ENCODE peak calls at places on chromosomes 12 and 14, in seven cellular contexts. A is aorta, E is GM23338, B is lower lobe of right lung, G is body of pancreas, F is small intestine, I is HCT116. Y is an unnamed sample. For H3K4me1, the result is how much of the 10 kb centered on the place peaks cover.

GRCh38 chr14:61695695-61696527 is 598 bp downstream of the HIF1A start:
- DNase-seq in G (peak), E (peak), B (peak), A (peak), F (peak), I (no peak), Y (peak)

GRCh38 chr14:100106260-100106659 is 41.0 kb downstream of the EVL start:
- DNase-seq in F (no peak), A (no peak), G (no peak), B (peak), I (no peak), E (no peak), Y (peak)

GRCh38 chr14:61476737-61477410 is 155.5 kb downstream of the PRKCH start:
- DNase-seq in F (peak), E (no peak), A (no peak), B (no peak), I (no peak), G (no peak), Y (no peak)

GRCh38 chr14:68774771-68775613 is 17.9 kb downstream of the ZFP36L1 start:
- DNase-seq in F (no peak), E (no peak), I (no peak), G (no peak), B (no peak), A (peak), Y (no peak)

GRCh38 chr14:22112004-22112403 is 438.4 kb upstream of the OR4E1 start:
- DNase-seq in A (no peak), F (peak), G (no peak), E (peak), I (no peak), B (no peak), Y (no peak)

GRCh38 chr12:27220057-27220987 is 23.8 kb upstream of the STK38L start:
- DNase-seq in B (no peak), E (no peak), I (no peak), F (no peak), A (no peak), G (no peak), Y (no peak)

GRCh38 chr12:109847166-109847700 is 14.0 kb upstream of the TRPV4 start:
- DNase-seq in B (no peak), F (peak), A (no peak), I (no peak), E (no peak), G (no peak), Y (no peak)

GRCh38 chr14:61973981-61974380 is 211.8 kb downstream of the SNAPC1 start:
- DNase-seq in E (no peak), I (no peak), F (no peak), A (no peak), G (no peak), B (no peak), Y (no peak)

GRCh38 chr12:119227292-119227691 is 48.6 kb downstream of the HSPB8 start:
- DNase-seq in A (no peak), I (no peak), F (no peak), E (no peak), B (no peak), G (no peak), Y (no peak)

GRCh38 chr12:64883264-64884163 is 59.1 kb downstream of the TBC1D30 start:
- DNase-seq in F (no peak), I (no peak), A (no peak), B (no peak), G (no peak), E (peak), Y (no peak)

GRCh38 chr14:75280448-75280830 is 1.8 kb downstream of the FOS start:
- DNase-seq in B (no peak), E (no peak), F (no peak), G (peak), I (no peak), A (no peak), Y (no peak)

GRCh38 chr12:108037960-108038359 is 91.1 kb upstream of the WSCD2 start:
- DNase-seq in F (no peak), E (no peak), B (no peak), A (no peak), I (no peak), G (no peak), Y (no peak)

GRCh38 chr12:98699568-98699967 is 54.5 kb downstream of the APAF1 start:
- DNase-seq in G (no peak), B (no peak), I (no peak), A (no peak), E (no peak), F (no peak), Y (no peak)

GRCh38 chr12:71838661-71839060 is 898 bp upstream of the TBC1D15 start:
- DNase-seq in B (no peak), E (no peak), F (peak), A (no peak), I (no peak), G (no peak), Y (no peak)

GRCh38 chr12:38892976-38893375 is 12.4 kb downstream of the CPNE8 start:
- DNase-seq in F (no peak), I (no peak), G (no peak), B (no peak), E (no peak), A (no peak), Y (no peak)

GRCh38 chr12:92466391-92467305 is 236.1 kb upstream of the PLEKHG7 start:
- DNase-seq in F (no peak), A (no peak), I (no peak), G (peak), E (peak), B (no peak), Y (no peak)

GRCh38 chr12:65205886-65206285 is 36.5 kb downstream of the LEMD3 start:
- DNase-seq in F (no peak), I (no peak), G (no peak), B (no peak), A (no peak), E (no peak), Y (no peak)

GRCh38 chr12:54489857-54490256 is 7.7 kb upstream of the NCKAP1L start:
- DNase-seq in F (no peak), G (no peak), A (no peak), B (no peak), E (no peak), I (no peak), Y (no peak)

GRCh38 chr14:77077040-77077439 is 21.0 kb upstream of the CIPC start:
- DNase-seq in I (no peak), F (no peak), A (no peak), B (no peak), G (no peak), E (no peak), Y (no peak)

GRCh38 chr14:68084256-68084655 is 264.7 kb downstream of the RAD51B start:
- DNase-seq in B (no peak), F (no peak), G (no peak), A (no peak), E (no peak), I (no peak), Y (no peak)

GRCh38 chr14:84343637-84344036 is 1186.3 kb upstream of the FLRT2 start:
- DNase-seq in I (no peak), G (no peak), B (no peak), F (no peak), E (no peak), A (no peak), Y (no peak)

GRCh38 chr12:16568873-16569272 is 37.1 kb downstream of the LMO3 start:
- DNase-seq in G (no peak), A (no peak), F (no peak), B (no peak), I (no peak), E (no peak), Y (no peak)

GRCh38 chr14:33564774-33565630 is 385.9 kb downstream of the EGLN3 start:
- DNase-seq in I (no peak), F (no peak), A (no peak), B (no peak), E (peak), G (peak), Y (no peak)

GRCh38 chr12:129607293-129607692 is 296.5 kb downstream of the TMEM132D start:
- DNase-seq in F (no peak), G (no peak), E (peak), A (no peak), B (no peak), I (no peak), Y (no peak)

GRCh38 chr14:63418020-63418419 is 99.3 kb upstream of the GPHB5 start:
- DNase-seq in I (no peak), E (no peak), B (no peak), G (no peak), A (no peak), F (no peak), Y (no peak)

GRCh38 chr12:56021882-56022497 is 1.1 kb downstream of the IKZF4 start:
- DNase-seq in B (no peak), A (no peak), I (no peak), E (no peak), F (no peak), G (no peak), Y (no peak)

GRCh38 chr14:46008348-46008747 is 643.2 kb downstream of the RPL10L start:
- DNase-seq in I (no peak), E (no peak), A (no peak), G (no peak), F (no peak), B (no peak), Y (no peak)

GRCh38 chr12:124390442-124391116 is 95.7 kb downstream of the RFLNA start:
- DNase-seq in E (no peak), G (no peak), A (peak), I (peak), F (peak), B (peak), Y (peak)

GRCh38 chr12:85821759-85822158 is 14.4 kb downstream of the RASSF9 start:
- DNase-seq in A (no peak), I (no peak), E (no peak), G (no peak), F (peak), B (no peak), Y (no peak)

GRCh38 chr14:89771251-89771650 is 183.3 kb downstream of the EFCAB11 start:
- DNase-seq in A (no peak), G (no peak), E (no peak), B (no peak), F (no peak), I (no peak), Y (no peak)

GRCh38 chr12:69897744-69898143 is 72.7 kb downstream of the MYRFL start:
- DNase-seq in E (peak), G (peak), I (no peak), A (no peak), F (no peak), B (no peak), Y (no peak)

GRCh38 chr12:116454950-116455447 is 104.2 kb upstream of the MAP1LC3B2 start:
- DNase-seq in F (no peak), B (no peak), I (peak), G (no peak), E (no peak), A (no peak), Y (peak)

GRCh38 chr14:56608682-56609081 is 29.1 kb downstream of the TMEM260 start:
- DNase-seq in F (no peak), I (peak), G (no peak), A (no peak), E (no peak), B (no peak), Y (no peak)

GRCh38 chr14:103188691-103189480 is 65.6 kb downstream of the TNFAIP2 start:
- DNase-seq in G (peak), E (peak), I (no peak), F (peak), A (no peak), B (peak), Y (peak)

GRCh38 chr14:52377940-52378339 is 63.8 kb downstream of the PTGER2 start:
- DNase-seq in B (no peak), F (no peak), A (no peak), I (no peak), G (no peak), E (peak), Y (no peak)
- H3K4me1 ChIP-seq in B (under half), F (under half), A (under half), I (under half), G (under half), E (under half), Y (under half)

DNA sequence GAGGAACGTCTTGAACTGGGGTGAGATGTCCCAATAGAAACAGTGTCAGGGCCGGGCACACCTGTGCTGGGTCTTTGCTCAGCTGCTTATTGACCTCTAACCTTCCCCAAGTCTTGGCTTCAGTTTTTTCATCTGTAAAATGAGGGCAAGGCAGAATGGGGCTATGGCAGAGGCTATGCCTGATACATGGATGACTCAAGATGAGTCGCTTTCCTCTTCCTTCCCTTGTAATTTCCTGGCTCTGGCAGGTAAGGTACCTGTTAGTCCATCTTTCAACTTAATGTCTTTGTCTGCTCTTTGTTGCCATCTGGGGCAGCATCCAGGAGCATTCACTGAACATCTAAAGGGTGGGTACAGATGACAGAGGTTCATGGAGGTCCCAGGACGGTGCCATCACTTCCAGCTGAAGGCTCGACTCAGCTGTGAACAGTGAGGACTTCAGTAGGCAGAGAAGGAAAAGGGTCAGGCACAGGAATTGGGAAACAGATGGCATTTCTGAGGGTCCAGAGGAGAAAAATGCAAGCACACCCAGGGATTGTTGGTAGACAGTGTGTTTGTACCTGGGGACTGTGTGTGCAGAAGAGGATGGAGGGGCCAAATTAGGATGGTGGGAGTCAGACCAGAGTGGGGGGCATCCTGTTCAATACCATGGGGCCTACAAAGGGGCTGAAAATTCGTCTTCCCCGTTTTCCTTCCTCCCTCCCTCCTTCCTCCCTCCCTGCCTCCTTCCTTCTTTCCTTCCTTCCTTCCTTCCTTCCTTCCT is 268.3 kb downstream of the VRK1 start:
- DNase-seq in E (no peak), I (peak), G (no peak), F (no peak), B (no peak), A (no peak), Y (no peak)
- H3K4me1 ChIP-seq in E (under half), I (under half), G (under half), F (under half), B (under half), A (under half), Y (under half)

GRCh38 chr12:11092128-11092527 is at the start of gene TAS2R43:
- DNase-seq in F (no peak), B (no peak), G (no peak), A (no peak), E (no peak), I (no peak), Y (no peak)
- H3K4me1 ChIP-seq in F (under half), B (under half), G (under half), A (under half), E (under half), I (under half), Y (under half)

GRCh38 chr14:93330609-93331000 is 2.2 kb downstream of the BTBD7 start:
- DNase-seq in A (no peak), I (no peak), E (no peak), F (no peak), B (no peak), G (no peak), Y (no peak)
- H3K4me1 ChIP-seq in A (under half), I (under half), E (under half), F (under half), B (under half), G (under half), Y (under half)

DNA sequence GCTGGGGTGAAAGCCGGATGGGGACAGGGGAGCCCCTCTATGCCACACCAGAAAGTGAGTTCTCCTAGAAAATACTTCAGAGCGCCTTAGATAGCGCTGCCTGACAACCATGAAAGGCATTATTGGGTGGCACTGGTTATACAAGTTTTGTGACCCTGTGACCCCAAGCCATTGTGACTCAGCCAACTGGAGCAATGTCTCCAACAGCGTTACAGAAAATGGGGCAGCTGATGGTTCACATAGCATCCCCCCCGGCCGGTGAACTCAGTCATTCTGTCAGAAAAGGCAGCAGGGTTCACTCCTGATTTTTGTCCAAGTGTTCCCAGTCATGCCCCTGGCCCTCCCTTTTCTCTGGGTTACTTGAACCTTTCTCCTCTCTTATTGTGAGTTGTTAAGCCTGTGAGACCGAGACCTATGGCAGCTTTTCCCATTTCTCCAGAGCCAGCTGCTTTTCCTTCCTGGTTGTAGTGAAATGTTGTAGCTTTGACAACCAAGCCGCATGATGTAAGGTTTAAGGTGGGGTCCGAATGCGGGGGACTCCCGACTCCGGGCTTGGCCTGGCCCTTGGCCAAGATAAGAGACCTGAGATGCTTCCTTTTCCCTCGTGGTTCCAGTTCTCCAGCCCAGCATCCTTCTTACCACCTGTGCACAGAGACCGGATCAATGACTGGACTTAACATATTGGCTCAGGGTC is 22.0 kb downstream of the CD9 start:
- DNase-seq in A (no peak), I (no peak), F (peak), E (no peak), G (peak), B (no peak), Y (no peak)
- H3K4me1 ChIP-seq in A (under half), I (half or more), F (under half), E (under half), G (under half), B (half or more), Y (under half)

GRCh38 chr12:2291947-2292346 is 239.2 kb downstream of the CACNA1C start:
- DNase-seq in B (no peak), F (no peak), I (no peak), G (no peak), A (no peak), E (no peak), Y (no peak)
- H3K4me1 ChIP-seq in B (under half), F (under half), I (under half), G (under half), A (under half), E (under half), Y (under half)

DNA sequence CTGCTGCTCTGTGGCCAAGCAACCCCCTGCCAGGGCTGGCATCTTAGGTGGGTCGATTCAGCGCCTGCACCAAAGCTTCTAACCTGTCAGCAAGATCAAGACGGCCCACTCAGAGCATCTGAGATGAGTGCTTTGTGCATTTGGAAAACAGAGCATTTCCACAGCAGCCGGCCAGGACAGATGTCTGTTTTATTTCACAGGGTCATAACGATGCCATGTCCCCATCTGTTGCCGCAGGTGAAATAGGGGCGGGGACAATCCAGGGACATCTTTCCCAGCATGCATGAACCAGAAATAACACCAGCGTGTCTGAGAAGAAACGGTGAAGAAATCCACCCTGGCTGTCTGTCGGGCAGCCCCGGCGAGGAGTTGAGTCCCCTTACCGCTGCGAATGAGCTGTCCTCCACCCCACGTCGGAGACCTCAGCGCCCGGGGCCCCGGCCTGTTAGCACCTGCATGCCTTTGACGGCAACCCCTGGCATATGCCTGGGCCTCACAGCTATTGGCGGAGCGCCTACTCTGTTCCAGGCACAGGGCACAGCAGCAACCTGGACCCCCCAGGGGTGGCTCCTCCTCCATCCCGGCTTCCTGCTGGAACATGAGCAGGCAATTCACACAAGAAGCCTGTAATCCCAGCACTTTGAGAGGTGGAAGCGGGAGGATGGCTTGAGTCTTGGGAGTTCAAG is 30.6 kb upstream of the ULK1 start:
- DNase-seq in B (no peak), G (no peak), F (no peak), E (no peak), A (no peak), I (no peak), Y (peak)
- H3K4me1 ChIP-seq in B (under half), G (under half), F (under half), E (under half), A (under half), I (under half), Y (under half)

GRCh38 chr14:71331393-71331792 is 424.1 kb downstream of the PCNX1 start:
- DNase-seq in G (no peak), A (no peak), B (no peak), E (no peak), I (no peak), F (no peak), Y (no peak)
- H3K4me1 ChIP-seq in G (under half), A (under half), B (under half), E (under half), I (under half), F (under half), Y (under half)

GRCh38 chr12:113244015-113244983 is 23.0 kb downstream of the TPCN1 start:
- DNase-seq in E (no peak), G (peak), I (no peak), F (peak), B (peak), A (peak), Y (peak)
- H3K4me1 ChIP-seq in E (under half), G (half or more), I (under half), F (under half), B (half or more), A (under half), Y (half or more)